ENCODE peak calls at places on chromosomes 2 and 18, in ten cellular contexts. A is aorta; B is GM23338; W is GM23248; F is MM.1S; H is psoas muscle; G is lower lobe of right lung; C is foreskin fibroblast; V is OCI-LY7; Y is CD8-positive, alpha-beta T cell. Z is an unnamed sample.

GRCh38 chr18:79708412-79708811 is 28.8 kb downstream of the CTDP1 start:
- DNase-seq in A (no peak), B (no peak), W (no peak), F (no peak), H (no peak), G (no peak), C (no peak), V (no peak), Y (no peak), Z (no peak)

GRCh38 chr2:240759454-240759853 is 60.6 kb downstream of the KIF1A start:
- DNase-seq in A (no peak), B (no peak), W (no peak), F (no peak), H (no peak), G (no peak), C (no peak), V (no peak), Y (no peak), Z (no peak)

GRCh38 chr2:58516695-58517094 is 275.6 kb upstream of the FANCL start:
- DNase-seq in A (no peak), B (no peak), W (no peak), F (no peak), H (no peak), G (no peak), C (no peak), V (no peak), Y (no peak), Z (no peak)

GRCh38 chr2:198287706-198288105 is 483.3 kb downstream of the PLCL1 start:
- DNase-seq in A (no peak), B (no peak), W (peak; percentile 14), F (no peak), H (no peak), G (no peak), C (no peak), V (no peak), Y (no peak), Z (no peak)

GRCh38 chr2:191020742-191021381 is 6.9 kb upstream of the STAT1 start:
- DNase-seq in A (no peak), B (no peak), W (peak; percentile 93), F (peak; percentile 27), H (peak; percentile 58), G (no peak), C (peak; percentile 92), V (no peak), Y (peak; percentile 43), Z (peak; percentile 46)

GRCh38 chr18:3919396-3920061 is 469.6 kb downstream of the TGIF1 start:
- DNase-seq in A (no peak), B (no peak), W (no peak), F (no peak), H (no peak), G (no peak), C (no peak), V (no peak), Y (no peak), Z (no peak)

GRCh38 chr2:215137741-215138340 is 585 bp downstream of the ABCA12 start:
- DNase-seq in A (no peak), B (no peak), W (peak; percentile 69), F (no peak), H (no peak), G (no peak), C (peak; percentile 72), V (no peak), Y (no peak), Z (no peak)

GRCh38 chr2:182672471-182673165 is 43.4 kb upstream of the DNAJC10 start:
- DNase-seq in A (no peak), B (no peak), W (peak; percentile 69), F (no peak), H (no peak), G (no peak), C (peak; percentile 17), V (no peak), Y (no peak), Z (no peak)

GRCh38 chr2:164717000-164717597 is 95.8 kb upstream of the GRB14 start:
- DNase-seq in A (no peak), B (peak; percentile 41), W (peak; percentile 68), F (peak; percentile 18), H (no peak), G (no peak), C (peak; percentile 57), V (peak; percentile 38), Y (no peak), Z (no peak)

GRCh38 chr2:152456262-152456661 is 121.3 kb downstream of the FMNL2 start:
- DNase-seq in A (no peak), B (no peak), W (peak; percentile 26), F (no peak), H (no peak), G (no peak), C (peak; percentile 30), V (no peak), Y (no peak), Z (no peak)

GRCh38 chr2:85173909-85174308 is 40.7 kb downstream of the TCF7L1 start:
- DNase-seq in A (no peak), B (no peak), W (peak; percentile 42), F (no peak), H (peak; percentile 64), G (no peak), C (no peak), V (no peak), Y (no peak), Z (no peak)

GRCh38 chr2:239820836-239821693 is 204.1 kb downstream of the NDUFA10 start:
- DNase-seq in A (peak; percentile 84), B (no peak), W (no peak), F (no peak), H (peak; percentile 70), G (no peak), C (no peak), V (no peak), Y (peak; percentile 1), Z (no peak)

GRCh38 chr2:42147641-42148274 is 21.4 kb upstream of the EML4 start:
- DNase-seq in A (no peak), B (no peak), W (peak; percentile 60), F (no peak), H (no peak), G (no peak), C (peak; percentile 59), V (no peak), Y (no peak), Z (no peak)

GRCh38 chr2:36444206-36444605 is 88.6 kb downstream of the CRIM1 start:
- DNase-seq in A (no peak), B (no peak), W (no peak), F (no peak), H (no peak), G (no peak), C (no peak), V (no peak), Y (no peak), Z (no peak)

GRCh38 chr2:136112317-136112891 is 5.5 kb downstream of the CXCR4 start:
- DNase-seq in A (no peak), B (no peak), W (no peak), F (no peak), H (no peak), G (no peak), C (no peak), V (no peak), Y (no peak), Z (no peak)

GRCh38 chr2:229342376-229342775 is 71.3 kb upstream of the PID1 start:
- DNase-seq in A (peak; percentile 79), B (peak; percentile 86), W (peak; percentile 36), F (no peak), H (peak; percentile 62), G (peak; percentile 60), C (peak; percentile 54), V (peak; percentile 1), Y (no peak), Z (no peak)

GRCh38 chr2:241755166-241755565 is 20.7 kb downstream of the D2HGDH start:
- DNase-seq in A (no peak), B (no peak), W (no peak), F (no peak), H (no peak), G (no peak), C (no peak), V (no peak), Y (no peak), Z (no peak)

GRCh38 chr2:196172976-196173375 is 1.6 kb upstream of the STK17B start:
- DNase-seq in A (no peak), B (no peak), W (no peak), F (no peak), H (no peak), G (no peak), C (no peak), V (no peak), Y (no peak), Z (no peak)
- H3K4me3 ChIP-seq in A (no peak overlapping the region), B (no peak overlapping the region), W (no peak overlapping the region), F (no peak overlapping the region), H (no peak overlapping the region), G (no peak overlapping the region), C (no peak overlapping the region), V (peak overlapping the region; percentile 98), Y (peak overlapping the region; percentile 67), Z (no peak overlapping the region)

GRCh38 chr2:74648009-74648443 is at the start of gene M1AP:
- DNase-seq in A (no peak), B (peak; percentile 82), W (no peak), F (no peak), H (no peak), G (no peak), C (peak; percentile 10), V (no peak), Y (no peak), Z (no peak)
- H3K4me3 ChIP-seq in A (no peak within 1 kb of the TSS), B (peak within 1 kb of the TSS; percentile 65), W (no peak within 1 kb of the TSS), F (no peak within 1 kb of the TSS), H (peak within 1 kb of the TSS; percentile 5), G (peak within 1 kb of the TSS; percentile 27), C (no peak within 1 kb of the TSS), V (no peak within 1 kb of the TSS), Y (no peak within 1 kb of the TSS), Z (no peak within 1 kb of the TSS)

GRCh38 chr2:9797086-9797485 is 46.2 kb upstream of the TAF1B start:
- DNase-seq in A (no peak), B (no peak), W (no peak), F (no peak), H (no peak), G (no peak), C (no peak), V (no peak), Y (no peak), Z (no peak)

GRCh38 chr2:9800639-9800974 is 42.7 kb upstream of the TAF1B start:
- DNase-seq in A (no peak), B (no peak), W (peak; percentile 26), F (no peak), H (no peak), G (no peak), C (no peak), V (no peak), Y (no peak), Z (no peak)

GRCh38 chr2:9799729-9800632 is 43.3 kb upstream of the TAF1B start:
- DNase-seq in A (peak; percentile 97), B (peak; percentile 92), W (peak; percentile 89), F (peak; percentile 75), H (peak; percentile 93), G (peak; percentile 91), C (peak; percentile 91), V (peak; percentile 77), Y (peak; percentile 85), Z (peak; percentile 65)

GRCh38 chr2:9797681-9798556 is 45.4 kb upstream of the TAF1B start:
- DNase-seq in A (no peak), B (no peak), W (no peak), F (no peak), H (no peak), G (no peak), C (peak; percentile 52), V (no peak), Y (no peak), Z (no peak)

GRCh38 chr2:9799011-9799596 is 44.2 kb upstream of the TAF1B start:
- DNase-seq in A (no peak), B (no peak), W (no peak), F (no peak), H (no peak), G (no peak), C (no peak), V (no peak), Y (no peak), Z (no peak)
- H3K4me3 ChIP-seq in A (no peak overlapping the region), B (no peak overlapping the region), W (no peak overlapping the region), F (no peak overlapping the region), H (peak overlapping the region; percentile 4), G (peak overlapping the region; percentile 14), C (no peak overlapping the region), V (no peak overlapping the region), Y (no peak overlapping the region), Z (no peak overlapping the region)

GRCh38 chr18:76209597-76209996 is 285.4 kb downstream of the ZNF516 start:
- DNase-seq in A (no peak), B (no peak), W (peak; percentile 90), F (no peak), H (no peak), G (no peak), C (peak; percentile 75), V (no peak), Y (no peak), Z (peak; percentile 21)
- H3K4me3 ChIP-seq in A (no peak overlapping the region), B (no peak overlapping the region), W (peak overlapping the region; percentile 57), F (peak overlapping the region; percentile 69), H (no peak overlapping the region), G (no peak overlapping the region), C (no peak overlapping the region), V (no peak overlapping the region), Y (no peak overlapping the region), Z (no peak overlapping the region)